ENCODE peak calls at places on chromosomes 6 and 20, in ten cellular contexts. G, Z, R, B, V, F, W, M, Q and O are unnamed samples.

GRCh38 chr6:328184-328670 is 35.9 kb downstream of the DUSP22 start:
- DNase-seq in Z (no peak), B (peak), M (peak), Q (peak), W (peak), V (no peak), G (peak), F (no peak), R (no peak), O (no peak)

GRCh38 chr6:6246539-6246938 is 73.9 kb downstream of the F13A1 start:
- DNase-seq in Z (no peak), V (no peak), M (no peak), B (no peak), G (peak), W (no peak), F (no peak), R (no peak), Q (peak), O (no peak)

GRCh38 chr6:84645000-84645399 is 119.4 kb downstream of the TBX18 start:
- DNase-seq in F (no peak), R (no peak), W (peak), Q (no peak), Z (no peak), B (peak), M (no peak), V (no peak), G (no peak), O (no peak)

GRCh38 chr20:62716198-62716940 is 7.7 kb downstream of the NTSR1 start:
- DNase-seq in W (no peak), Z (no peak), V (no peak), G (no peak), M (no peak), F (no peak), R (no peak), B (peak), Q (no peak), O (no peak)

GRCh38 chr6:32977272-32977952 is 9.0 kb downstream of the BRD2 start:
- DNase-seq in Q (no peak), M (no peak), R (no peak), W (no peak), B (no peak), F (no peak), G (no peak), Z (no peak), V (no peak), O (no peak)

GRCh38 chr6:31403283-31403989 is at the start of gene MICA:
- DNase-seq in Z (peak), R (peak), G (peak), F (peak), M (peak), V (peak), Q (peak), B (peak), W (peak), O (peak)

GRCh38 chr20:49045440-49046086 is 549 bp upstream of the CSE1L start:
- DNase-seq in M (no peak), B (no peak), V (peak), W (no peak), F (no peak), R (no peak), Q (peak), G (no peak), Z (peak), O (no peak)

GRCh38 chr6:4848382-4849068 is 72.3 kb downstream of the CDYL start:
- DNase-seq in Q (peak), G (no peak), F (no peak), Z (no peak), V (no peak), B (no peak), M (no peak), W (peak), R (peak), O (no peak)

GRCh38 chr6:161422710-161423109 is 148.8 kb upstream of the AGPAT4 start:
- DNase-seq in F (no peak), R (no peak), G (no peak), V (no peak), W (no peak), Q (no peak), B (no peak), Z (no peak), M (no peak), O (no peak)

GRCh38 chr6:100880149-100880900 is 804 bp downstream of the ASCC3 start:
- DNase-seq in W (peak), F (no peak), V (no peak), R (no peak), Q (no peak), M (no peak), Z (no peak), G (peak), B (peak), O (no peak)

GRCh38 chr6:150637266-150637665 is 37.6 kb downstream of the PLEKHG1 start:
- DNase-seq in Z (no peak), Q (no peak), V (no peak), G (no peak), F (no peak), B (no peak), W (no peak), M (no peak), R (no peak), O (no peak)

GRCh38 chr20:768426-768978 is at the start of gene SLC52A3:
- DNase-seq in V (peak), W (peak), Z (no peak), G (no peak), Q (no peak), R (no peak), F (no peak), M (no peak), B (no peak), O (no peak)

GRCh38 chr6:15518878-15519277 is 143.9 kb downstream of the DTNBP1 start:
- DNase-seq in G (no peak), Q (no peak), B (no peak), F (no peak), W (no peak), V (no peak), M (no peak), R (no peak), Z (no peak), O (no peak)

GRCh38 chr6:145734486-145735355 is 599 bp downstream of the EPM2A start:
- DNase-seq in V (peak), B (peak), M (peak), R (no peak), G (peak), Q (peak), Z (peak), F (peak), W (peak), O (peak)